ENCODE peak calls at places on chromosomes 7 and 10, in ten cellular contexts. B is GM23338, G is fibroblast of mammary gland, A is colonic mucosa, I is MM.1S, F is brain microvascular endothelial cell, H is fibroblast of pulmonary artery, E is fibroblast of the aortic adventitia, K is heart right ventricle, L is kidney epithelial cell. S is an unnamed sample.

GRCh38 chr7:81833401-81833800 is 63.6 kb upstream of the HGF start:
- DNase-seq in B (no peak), G (peak), A (no peak), I (peak), F (no peak), H (peak), E (peak), K (no peak), L (no peak), S (no peak)

GRCh38 chr7:143882020-143882610 is 19.9 kb downstream of the TCAF1 start:
- DNase-seq in B (peak), G (peak), A (peak), I (no peak), F (peak), H (peak), E (peak), K (peak), L (no peak), S (peak)

GRCh38 chr10:132382231-132382922 is 14.6 kb upstream of the PWWP2B start:
- DNase-seq in B (no peak), G (peak), A (no peak), I (no peak), F (no peak), H (peak), E (no peak), K (no peak), L (no peak), S (no peak)

GRCh38 chr7:54689394-54690058 is 69.5 kb downstream of the SEC61G start:
- DNase-seq in B (no peak), G (peak), A (no peak), I (no peak), F (no peak), H (peak), E (peak), K (no peak), L (no peak), S (no peak)

GRCh38 chr7:101740981-101741725 is 76.3 kb upstream of the CUX1 start:
- DNase-seq in B (no peak), G (no peak), A (no peak), I (peak), F (no peak), H (no peak), E (no peak), K (no peak), L (no peak), S (no peak)

GRCh38 chr7:142469653-142470335 is 211.9 kb upstream of the PRSS58 start:
- DNase-seq in B (no peak), G (no peak), A (no peak), I (no peak), F (no peak), H (no peak), E (no peak), K (no peak), L (no peak), S (no peak)

GRCh38 chr7:138480527-138480926 is 20.5 kb downstream of the TRIM24 start:
- DNase-seq in B (no peak), G (no peak), A (no peak), I (no peak), F (no peak), H (no peak), E (no peak), K (no peak), L (no peak), S (no peak)

GRCh38 chr10:81546243-81546642 is 328.8 kb upstream of the NRG3 start:
- DNase-seq in B (no peak), G (no peak), A (no peak), I (no peak), F (no peak), H (no peak), E (no peak), K (no peak), L (no peak), S (no peak)

GRCh38 chr10:13470270-13470669 is 58.5 kb downstream of the BEND7 start:
- DNase-seq in B (peak), G (no peak), A (no peak), I (no peak), F (no peak), H (no peak), E (no peak), K (no peak), L (no peak), S (no peak)
- TF ChIP-seq CTCF in B (no peak), G (peak), A (no peak), I (peak), F (peak), H (peak), E (no peak), K (no peak), L (no peak), S (no peak)

GRCh38 chr7:152710134-152710404 is 34.1 kb upstream of the XRCC2 start:
- DNase-seq in B (no peak), G (no peak), A (no peak), I (no peak), F (no peak), H (no peak), E (no peak), K (no peak), L (no peak), S (no peak)

GRCh38 chr7:152711444-152711944 is 35.6 kb upstream of the XRCC2 start:
- DNase-seq in B (no peak), G (no peak), A (no peak), I (no peak), F (no peak), H (no peak), E (no peak), K (no peak), L (no peak), S (no peak)

GRCh38 chr7:152709307-152710133 is 33.6 kb upstream of the XRCC2 start:
- DNase-seq in B (no peak), G (peak), A (no peak), I (no peak), F (no peak), H (no peak), E (no peak), K (no peak), L (no peak), S (no peak)

GRCh38 chr7:152704796-152705384 is 28.9 kb upstream of the XRCC2 start:
- DNase-seq in B (no peak), G (no peak), A (no peak), I (no peak), F (no peak), H (no peak), E (no peak), K (no peak), L (no peak), S (no peak)

DNA sequence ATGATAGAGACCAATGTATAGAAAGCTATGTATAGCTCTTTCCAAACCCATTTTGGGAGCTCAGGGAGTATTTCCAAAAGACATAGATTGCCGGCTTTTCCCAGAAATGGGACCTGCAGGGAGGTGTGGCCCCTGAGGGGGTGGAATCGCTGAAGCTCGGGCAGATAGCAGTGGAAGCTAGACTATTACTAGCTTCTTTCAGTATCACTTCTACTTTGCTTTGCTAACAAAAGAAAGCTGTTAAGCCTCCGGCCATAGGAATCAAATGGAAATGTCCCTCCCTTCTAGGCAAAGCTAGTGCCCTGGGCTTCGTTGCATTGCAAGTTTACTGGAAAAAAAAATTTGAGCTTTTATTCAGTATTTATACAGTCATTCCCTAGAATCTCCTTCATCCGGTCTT is 30.5 kb upstream of the XRCC2 start:
- DNase-seq in B (no peak), G (no peak), A (no peak), I (peak), F (no peak), H (no peak), E (no peak), K (no peak), L (no peak), S (no peak)
- H3K4me3 ChIP-seq in B (no peak), G (no peak), A (no peak), I (peak), F (no peak), H (no peak), E (peak), K (no peak), L (peak), S (no peak)

DNA sequence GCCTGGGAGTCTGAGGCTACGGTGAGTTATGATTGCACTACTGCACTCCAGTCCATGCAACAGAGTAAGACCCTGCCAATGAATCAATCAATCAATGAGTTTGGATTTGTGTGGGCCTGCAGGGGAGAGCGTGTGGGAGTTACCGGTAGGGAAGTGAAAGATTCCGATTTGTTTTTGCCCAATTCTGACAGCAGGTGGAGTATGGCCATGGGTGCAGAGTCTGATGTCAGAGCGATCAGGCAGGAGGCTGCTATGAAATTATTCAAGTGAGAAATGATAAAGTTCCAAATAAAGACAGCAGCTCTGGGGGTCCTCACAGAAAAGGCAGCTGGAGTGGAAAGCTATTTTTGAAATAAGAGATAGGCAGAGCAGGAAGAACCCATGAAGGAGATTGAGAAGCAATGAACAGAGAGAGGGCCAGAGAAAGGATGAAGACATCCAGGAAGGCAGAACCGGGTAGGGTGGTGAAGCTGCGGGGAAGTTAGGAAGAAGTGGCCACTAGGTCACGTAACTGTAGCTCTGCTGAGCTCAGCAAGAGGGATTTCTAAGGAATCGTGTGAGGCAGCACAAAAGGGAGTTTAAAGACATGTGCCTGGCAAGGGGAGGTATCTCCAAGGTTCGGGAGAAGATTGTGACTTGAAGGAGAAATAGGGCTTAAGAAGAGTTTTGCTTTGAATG is 93.7 kb upstream of the NMT2 start:
- DNase-seq in B (no peak), G (peak), A (peak), I (no peak), F (no peak), H (peak), E (peak), K (peak), L (no peak), S (no peak)
- TF ChIP-seq CTCF in B (peak), G (peak), A (peak), I (no peak), F (peak), H (peak), E (peak), K (peak), L (peak), S (peak)

DNA sequence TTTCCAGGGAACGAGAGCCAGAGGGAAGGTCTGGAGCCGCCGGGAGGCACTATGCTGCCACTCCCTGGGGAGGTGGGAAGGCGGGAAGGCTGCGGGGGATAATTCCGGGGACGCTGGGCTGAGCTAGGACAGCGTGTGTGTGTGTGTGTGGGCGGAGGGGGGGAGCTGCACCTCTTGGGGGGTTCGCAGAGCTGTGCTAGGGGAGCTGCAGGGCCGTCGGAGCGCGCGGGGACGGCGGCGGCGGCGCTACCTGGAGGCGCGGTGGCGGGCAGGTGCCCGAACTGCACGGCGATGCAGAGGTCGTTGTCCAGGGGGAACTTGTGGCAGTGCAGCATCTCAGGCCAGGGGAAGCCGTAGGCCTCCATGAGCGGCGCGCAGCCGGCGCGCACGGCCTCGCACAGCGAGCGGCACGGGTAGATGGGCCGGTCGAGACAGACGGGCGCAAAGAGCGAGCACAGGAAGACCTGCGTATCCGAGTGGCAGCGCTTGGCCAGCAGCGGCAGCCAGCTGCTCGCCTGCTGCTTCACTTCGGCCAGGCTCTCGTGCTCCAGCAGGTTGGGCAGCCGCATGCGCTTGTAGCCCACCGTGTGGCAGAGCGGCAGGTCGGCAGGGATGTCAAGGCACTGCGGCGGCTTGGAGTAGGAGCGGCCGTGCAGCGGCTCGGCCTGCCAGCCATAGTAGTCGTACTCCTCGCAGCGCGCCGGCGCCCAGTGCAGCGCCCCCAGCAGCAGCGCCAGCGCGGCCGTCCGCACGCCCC is 566 bp downstream of the SFRP5 start:
- DNase-seq in B (peak), G (peak), A (no peak), I (no peak), F (peak), H (peak), E (peak), K (no peak), L (no peak), S (no peak)
- H3K4me3 ChIP-seq in B (peak), G (no peak), A (no peak), I (no peak), F (peak), H (no peak), E (peak), K (peak), L (peak), S (peak)

GRCh38 chr10:95644935-95645334 is 11.6 kb downstream of the ALDH18A1 start:
- DNase-seq in B (no peak), G (no peak), A (no peak), I (no peak), F (no peak), H (no peak), E (no peak), K (no peak), L (no peak), S (no peak)

GRCh38 chr10:95650232-95650631 is 6.3 kb downstream of the ALDH18A1 start:
- DNase-seq in B (peak), G (no peak), A (no peak), I (no peak), F (no peak), H (no peak), E (no peak), K (no peak), L (no peak), S (no peak)

GRCh38 chr10:95648138-95648537 is 8.4 kb downstream of the ALDH18A1 start:
- DNase-seq in B (no peak), G (no peak), A (no peak), I (no peak), F (no peak), H (no peak), E (no peak), K (no peak), L (no peak), S (no peak)

GRCh38 chr10:95640891-95641315 is 15.6 kb downstream of the ALDH18A1 start:
- DNase-seq in B (no peak), G (no peak), A (no peak), I (no peak), F (no peak), H (no peak), E (no peak), K (no peak), L (no peak), S (no peak)

GRCh38 chr10:95646160-95646559 is 10.4 kb downstream of the ALDH18A1 start:
- DNase-seq in B (no peak), G (no peak), A (peak), I (no peak), F (no peak), H (no peak), E (no peak), K (no peak), L (no peak), S (no peak)
- TF ChIP-seq CTCF in B (no peak), G (no peak), A (no peak), I (no peak), F (no peak), H (no peak), E (no peak), K (no peak), L (no peak), S (no peak)

DNA sequence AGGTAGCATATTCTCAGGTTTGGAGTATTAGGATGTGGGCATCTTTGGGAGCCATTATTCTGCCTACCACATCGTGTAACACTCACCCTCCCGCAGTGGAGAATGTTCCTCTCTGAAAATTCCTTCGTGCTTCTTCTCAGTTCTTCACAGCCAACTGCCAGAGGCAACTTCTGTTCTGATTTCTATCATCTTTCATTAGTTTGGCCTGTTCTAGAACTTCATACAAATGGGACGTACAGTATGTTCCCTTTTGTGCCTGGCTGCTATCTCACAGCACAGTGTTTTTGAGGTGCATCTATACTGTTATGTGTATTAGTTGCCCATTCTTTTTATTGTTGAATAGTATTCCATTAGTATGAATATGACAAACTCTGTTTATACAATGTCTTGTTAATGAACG is 8.9 kb upstream of the SLC26A3 start:
- DNase-seq in B (no peak), G (no peak), A (no peak), I (no peak), F (no peak), H (no peak), E (no peak), K (no peak), L (no peak), S (no peak)
- H3K4me3 ChIP-seq in B (no peak), G (no peak), A (no peak), I (no peak), F (no peak), H (no peak), E (no peak), K (no peak), L (no peak), S (no peak)

S was measured in left ventricle myocardium inferior.